ENCODE peak calls at places on chromosomes 3 and 15, in seven cellular contexts. Y, I, O, K, H, P and E are unnamed samples.

GRCh38 chr3:160170409-160171370 is 54.5 kb upstream of the C3orf80 start:
- DNase-seq in K (no peak), P (no peak), I (no peak), O (no peak), H (no peak), Y (no peak), E (no peak)

GRCh38 chr3:150227839-150228238 is 180.3 kb upstream of the TSC22D2 start:
- DNase-seq in I (peak; percentile 86), H (peak; percentile 10), Y (peak; percentile 75), P (peak; percentile 74), O (peak; percentile 69), K (no peak), E (no peak)

GRCh38 chr15:22904736-22905135 is 66.3 kb downstream of the NIPA2 start:
- DNase-seq in H (no peak), O (no peak), K (no peak), P (no peak), I (no peak), Y (no peak), E (peak; percentile 72)

GRCh38 chr3:24165583-24165982 is 220.5 kb downstream of the NR1D2 start:
- DNase-seq in P (no peak), I (no peak), H (no peak), K (no peak), O (no peak), Y (no peak), E (no peak)

GRCh38 chr15:25504307-25504706 is 65.5 kb upstream of the UBE3A start:
- DNase-seq in I (no peak), K (no peak), P (no peak), O (peak; percentile 64), Y (no peak), H (no peak), E (no peak)

GRCh38 chr15:37933685-37934084 is 755 bp upstream of the TMCO5A start:
- DNase-seq in K (no peak), I (no peak), P (peak; percentile 92), O (peak; percentile 93), Y (no peak), H (no peak), E (no peak)

GRCh38 chr15:78082106-78082742 is 4.7 kb upstream of the TBC1D2B start:
- DNase-seq in K (no peak), H (no peak), I (no peak), O (peak; percentile 47), Y (no peak), P (no peak), E (no peak)

GRCh38 chr3:4979401-4980228 is at the start of gene BHLHE40:
- DNase-seq in O (no peak), P (peak; percentile 59), K (no peak), I (peak; percentile 52), H (no peak), Y (no peak), E (peak; percentile 87)

GRCh38 chr3:126550488-126551051 is 8.2 kb downstream of the C3orf22 start:
- DNase-seq in P (no peak), K (no peak), O (no peak), Y (no peak), I (no peak), H (no peak), E (no peak)

GRCh38 chr3:61570813-61571212 is 9.4 kb downstream of the PTPRG start:
- DNase-seq in I (no peak), Y (no peak), K (no peak), P (no peak), H (no peak), O (no peak), E (no peak)

GRCh38 chr3:61568127-61568526 is 6.8 kb downstream of the PTPRG start:
- DNase-seq in K (no peak), P (no peak), O (no peak), Y (no peak), H (no peak), I (no peak), E (no peak)

GRCh38 chr3:61571516-61572336 is 10.4 kb downstream of the PTPRG start:
- DNase-seq in K (no peak), Y (no peak), H (no peak), P (peak; percentile 95), I (no peak), O (peak; percentile 84), E (no peak)

GRCh38 chr3:61572879-61573278 is 11.5 kb downstream of the PTPRG start:
- DNase-seq in H (no peak), Y (no peak), I (no peak), P (no peak), O (no peak), K (no peak), E (no peak)

DNA sequence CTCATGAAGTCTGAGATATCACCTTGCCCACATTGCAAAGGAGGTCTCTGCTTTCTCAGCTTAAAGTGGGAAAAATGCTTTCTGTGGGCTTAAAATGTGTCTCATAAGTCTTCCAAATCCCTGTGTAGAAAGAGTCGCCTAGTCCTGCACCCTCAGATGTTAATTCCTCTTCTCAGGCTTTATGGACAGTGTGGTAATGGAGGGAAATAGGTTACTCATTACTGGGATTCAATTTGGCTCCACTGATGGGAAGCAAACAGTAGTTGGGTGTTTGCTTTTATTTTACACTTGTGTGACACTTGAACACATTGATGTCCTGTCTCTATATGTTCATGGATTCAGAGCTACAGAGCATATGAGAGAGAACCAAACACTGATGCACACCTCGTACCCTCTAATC is 8.5 kb downstream of the PTPRG start:
- DNase-seq in Y (no peak), I (no peak), K (no peak), P (no peak), H (no peak), O (no peak), E (no peak)
- H3K4me1 ChIP-seq in Y (peaks cover 2% of the 10 kb centered on the region), I (no peaks in the 10 kb centered on the region), K (no peaks in the 10 kb centered on the region), P (peaks cover 9% of the 10 kb centered on the region), H (peaks cover 65% of the 10 kb centered on the region), O (peaks cover 7% of the 10 kb centered on the region), E (no peaks in the 10 kb centered on the region)

GRCh38 chr3:192858849-192859585 is 58.6 kb downstream of the MB21D2 start:
- DNase-seq in P (no peak), I (no peak), K (no peak), Y (no peak), O (no peak), H (no peak), E (no peak)

GRCh38 chr3:192860464-192860863 is 57.2 kb downstream of the MB21D2 start:
- DNase-seq in I (no peak), P (no peak), K (no peak), O (no peak), H (no peak), Y (no peak), E (no peak)

GRCh38 chr3:192864943-192865342 is 52.7 kb downstream of the MB21D2 start:
- DNase-seq in Y (no peak), O (peak; percentile 43), H (no peak), I (peak; percentile 18), K (no peak), P (peak; percentile 55), E (no peak)

GRCh38 chr3:192861972-192862371 is 55.7 kb downstream of the MB21D2 start:
- DNase-seq in Y (no peak), H (no peak), O (no peak), I (no peak), P (no peak), K (peak; percentile 56), E (no peak)

DNA sequence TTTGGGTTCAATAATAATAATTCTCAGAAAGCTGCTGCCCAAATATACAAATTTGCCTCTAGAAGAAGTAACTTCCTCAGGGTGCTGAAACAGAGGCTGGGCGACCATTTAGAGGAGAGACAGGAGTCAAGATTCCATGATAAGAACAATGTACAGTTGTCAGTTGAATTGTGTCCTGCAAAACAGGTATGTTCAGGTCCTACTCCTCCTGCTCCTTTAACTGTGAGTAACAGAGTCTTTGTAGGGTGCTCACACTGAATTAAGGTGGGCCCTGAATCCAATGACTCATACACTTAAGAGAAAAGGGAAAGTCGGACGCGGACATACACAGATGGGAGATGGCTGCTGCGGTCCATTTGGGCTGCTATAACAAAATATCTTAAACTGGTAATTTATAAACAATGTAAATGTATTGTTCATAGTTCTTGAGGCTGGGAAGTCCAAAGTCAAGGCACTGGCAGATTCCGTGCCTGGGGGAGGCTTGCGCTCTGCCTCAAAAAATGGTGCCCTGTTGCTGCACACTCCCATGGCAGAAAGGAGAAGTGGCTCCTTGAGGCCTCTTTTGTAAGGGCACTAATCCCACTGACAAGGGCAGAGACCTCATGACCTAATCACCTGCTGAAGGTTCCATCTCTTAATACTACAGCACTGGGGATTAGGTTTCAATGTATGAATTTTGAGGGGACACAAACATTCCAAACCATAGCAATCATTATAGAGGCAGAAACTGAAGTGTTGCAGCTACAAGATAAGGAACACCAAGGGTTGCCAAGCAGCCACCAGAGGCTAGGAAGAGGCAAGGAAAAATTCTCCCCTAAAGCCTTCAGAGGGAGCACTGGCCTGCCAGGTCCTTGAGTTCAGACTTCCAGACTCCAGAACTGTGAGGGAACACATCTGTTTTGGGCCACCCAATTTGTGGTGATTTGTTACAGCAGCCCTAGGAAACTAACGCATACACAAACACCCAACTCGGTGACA is 55.0 kb downstream of the MB21D2 start:
- DNase-seq in P (no peak), H (no peak), K (no peak), I (no peak), Y (no peak), O (peak; percentile 17), E (no peak)
- H3K4me1 ChIP-seq in P (peaks cover 2% of the 10 kb centered on the region), H (peaks cover 14% of the 10 kb centered on the region), K (peaks cover 44% of the 10 kb centered on the region), I (no peaks in the 10 kb centered on the region), Y (peaks cover 3% of the 10 kb centered on the region), O (peaks cover 12% of the 10 kb centered on the region), E (no peaks in the 10 kb centered on the region)

DNA sequence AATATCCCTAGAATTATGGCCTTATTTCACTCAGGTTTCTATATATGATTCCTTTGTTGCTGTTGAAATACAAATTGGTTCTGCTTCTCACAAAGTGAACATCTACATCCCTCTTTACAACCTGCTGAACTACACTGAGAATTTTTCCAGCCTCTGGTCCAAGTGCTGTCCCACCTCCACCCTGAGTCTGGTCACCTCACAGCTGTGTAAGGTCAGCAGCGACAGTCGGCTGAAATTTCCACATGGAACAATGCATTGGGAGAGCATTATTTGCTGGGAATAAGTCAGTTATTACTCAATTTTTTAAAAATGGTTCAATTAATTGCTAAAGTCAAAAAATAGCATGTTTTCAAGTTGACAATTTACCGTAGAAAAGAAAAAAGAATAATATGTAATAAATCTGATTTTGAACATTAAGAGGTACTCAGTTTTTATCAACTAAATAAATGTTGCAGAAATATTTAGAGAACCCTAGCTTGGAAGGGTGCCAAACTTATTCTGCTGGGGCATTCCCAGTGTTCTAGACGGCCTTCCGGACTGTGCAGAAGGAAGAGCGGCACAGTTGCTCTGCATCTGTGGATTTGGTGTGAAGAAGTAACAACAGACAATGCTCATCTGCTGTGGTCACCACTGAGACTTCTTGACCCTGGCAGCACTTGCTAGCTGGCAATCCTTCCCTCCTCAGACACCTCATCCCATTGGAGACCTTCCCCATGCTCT is 1.8 kb downstream of the HCLS1 start:
- DNase-seq in K (no peak), I (no peak), H (no peak), O (no peak), P (no peak), Y (no peak), E (no peak)
- H3K4me1 ChIP-seq in K (peaks cover 42% of the 10 kb centered on the region), I (no peaks in the 10 kb centered on the region), H (peaks cover 5% of the 10 kb centered on the region), O (no peaks in the 10 kb centered on the region), P (no peaks in the 10 kb centered on the region), Y (peaks cover 3% of the 10 kb centered on the region), E (peaks cover 6% of the 10 kb centered on the region)

DNA sequence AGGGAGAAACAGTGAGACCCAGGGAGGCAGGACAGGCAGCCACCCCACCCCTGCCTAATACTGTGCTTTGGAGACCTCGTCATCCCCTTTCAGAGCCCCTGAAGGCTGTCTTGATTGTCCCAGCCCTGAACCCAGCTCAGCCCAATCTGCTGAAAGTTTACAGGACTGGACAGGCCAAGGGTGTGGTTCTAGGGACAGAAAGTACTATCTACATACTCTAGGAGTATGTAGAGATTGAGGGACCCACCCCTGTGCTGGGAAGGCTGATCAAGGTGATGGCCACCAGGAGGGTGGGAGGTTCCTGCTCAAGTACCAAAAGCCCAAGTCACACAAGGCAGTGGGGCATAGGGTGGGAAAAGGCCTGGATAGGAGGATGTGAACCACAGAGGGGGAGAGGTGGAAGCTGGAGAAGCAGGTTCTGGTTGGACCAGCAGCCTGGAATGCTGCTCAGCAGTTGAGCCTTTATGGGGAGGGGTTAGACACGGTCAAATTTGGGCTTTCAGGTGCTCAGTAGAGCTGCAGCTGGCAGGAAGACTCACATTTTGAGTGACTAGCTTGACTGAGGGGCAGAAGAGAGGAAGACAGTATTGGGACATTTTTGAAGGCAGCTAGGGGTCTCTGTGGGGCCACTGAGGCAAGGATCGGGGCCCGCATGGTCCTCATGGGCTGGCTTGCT is 6.7 kb downstream of the NBEAL2 start:
- DNase-seq in H (no peak), Y (no peak), I (no peak), O (no peak), P (no peak), K (no peak), E (no peak)
- H3K4me1 ChIP-seq in H (no peaks in the 10 kb centered on the region), Y (peaks cover 26% of the 10 kb centered on the region), I (peaks cover 42% of the 10 kb centered on the region), O (no peaks in the 10 kb centered on the region), P (no peaks in the 10 kb centered on the region), K (peaks cover 55% of the 10 kb centered on the region), E (no peaks in the 10 kb centered on the region)